ENCODE peak calls at places on chromosomes 13 and 19, in four cellular contexts. One of them, this sample, is unnamed.

GRCh38 chr13:24149306-24150032 is 11.1 kb upstream of the SPATA13 start:
- DNase-seq in mesenchymal stem cell: no peak
- DNase-seq in H1: no peak
- DNase-seq in H9: no peak
- DNase-seq in this sample: no peak

GRCh38 chr13:63305641-63306133 is 1890.0 kb upstream of the PCDH20 start:
- DNase-seq in mesenchymal stem cell: no peak
- DNase-seq in H1: no peak
- DNase-seq in H9: no peak
- DNase-seq in this sample: no peak

GRCh38 chr19:42344336-42344893 is 19.0 kb downstream of the MEGF8 start:
- DNase-seq in H9: no peak
- DNase-seq in H1: no peak
- DNase-seq in mesenchymal stem cell: no peak
- DNase-seq in this sample: no peak

GRCh38 chr19:41327076-41327475 is 17.1 kb downstream of the CCDC97 start:
- DNase-seq in H9: no peak
- DNase-seq in H1: no peak
- DNase-seq in mesenchymal stem cell: peak
- DNase-seq in this sample: no peak

GRCh38 chr19:19040417-19040816 is 7.0 kb downstream of the ARMC6 start:
- DNase-seq in H9: no peak
- DNase-seq in mesenchymal stem cell: peak
- DNase-seq in H1: no peak
- DNase-seq in this sample: no peak

GRCh38 chr13:29435125-29435911 is 160.2 kb downstream of the SLC7A1 start:
- DNase-seq in H9: no peak
- DNase-seq in H1: no peak
- DNase-seq in mesenchymal stem cell: peak
- DNase-seq in this sample: no peak

GRCh38 chr13:31310781-31311180 is 111.0 kb downstream of the B3GLCT start:
- DNase-seq in H9: no peak
- DNase-seq in mesenchymal stem cell: no peak
- DNase-seq in H1: no peak
- DNase-seq in this sample: no peak

GRCh38 chr13:100646030-100646673 is 28.4 kb downstream of the TMTC4 start:
- DNase-seq in H9: no peak
- DNase-seq in mesenchymal stem cell: peak
- DNase-seq in H1: no peak
- DNase-seq in this sample: no peak

GRCh38 chr13:63010072-63010658 is 1594.5 kb upstream of the PCDH20 start:
- DNase-seq in mesenchymal stem cell: no peak
- DNase-seq in H1: no peak
- DNase-seq in H9: no peak
- DNase-seq in this sample: no peak

GRCh38 chr13:103517066-103517767 is 451.0 kb upstream of the SLC10A2 start:
- DNase-seq in H9: no peak
- DNase-seq in H1: no peak
- DNase-seq in mesenchymal stem cell: no peak
- DNase-seq in this sample: no peak

GRCh38 chr19:55447421-55448174 is 4.5 kb upstream of the SHISA7 start:
- DNase-seq in H9: no peak
- DNase-seq in mesenchymal stem cell: peak
- DNase-seq in H1: no peak
- DNase-seq in this sample: no peak

GRCh38 chr19:18921593-18921992 is 2.1 kb downstream of the DDX49 start:
- DNase-seq in H1: no peak
- DNase-seq in mesenchymal stem cell: no peak
- DNase-seq in H9: no peak
- DNase-seq in this sample: no peak

GRCh38 chr13:52348081-52348480 is 57.9 kb downstream of the THSD1 start:
- DNase-seq in H1: no peak
- DNase-seq in H9: no peak
- DNase-seq in mesenchymal stem cell: peak
- DNase-seq in this sample: no peak

GRCh38 chr19:45924891-45925447 is 10.4 kb upstream of the NANOS2 start:
- DNase-seq in H9: no peak
- DNase-seq in H1: no peak
- DNase-seq in mesenchymal stem cell: no peak
- DNase-seq in this sample: no peak

GRCh38 chr19:14059093-14059480 is 2.8 kb downstream of the PALM3 start:
- DNase-seq in H9: peak
- DNase-seq in mesenchymal stem cell: no peak
- DNase-seq in H1: no peak
- DNase-seq in this sample: peak

GRCh38 chr13:30616927-30617314 is 799 bp upstream of the USPL1 start:
- DNase-seq in mesenchymal stem cell: peak
- DNase-seq in H1: peak
- DNase-seq in H9: no peak
- DNase-seq in this sample: no peak

GRCh38 chr19:5646703-5647102 is 23.8 kb downstream of the SAFB start:
- DNase-seq in H9: no peak
- DNase-seq in H1: no peak
- DNase-seq in mesenchymal stem cell: no peak
- DNase-seq in this sample: no peak

GRCh38 chr19:35202722-35203674 is 25.5 kb downstream of the FAM187B start:
- DNase-seq in H9: peak
- DNase-seq in H1: peak
- DNase-seq in mesenchymal stem cell: no peak
- DNase-seq in this sample: no peak

GRCh38 chr13:51328488-51328887 is 11.0 kb upstream of the SERPINE3 start:
- DNase-seq in mesenchymal stem cell: no peak
- DNase-seq in H9: peak
- DNase-seq in H1: peak
- DNase-seq in this sample: peak

GRCh38 chr19:35379992-35380391 is 9.1 kb downstream of the GPR42 start:
- DNase-seq in H9: no peak
- DNase-seq in H1: no peak
- DNase-seq in mesenchymal stem cell: peak
- DNase-seq in this sample: no peak

GRCh38 chr19:6750062-6750461 is 10.6 kb downstream of the TRIP10 start:
- DNase-seq in mesenchymal stem cell: no peak
- DNase-seq in H1: no peak
- DNase-seq in H9: no peak
- DNase-seq in this sample: no peak

GRCh38 chr13:97849305-97849704 is 104.2 kb upstream of the IPO5 start:
- DNase-seq in H1: no peak
- DNase-seq in H9: no peak
- DNase-seq in mesenchymal stem cell: peak
- DNase-seq in this sample: peak

GRCh38 chr19:54179921-54180452 is 7.0 kb upstream of the TMC4 start:
- DNase-seq in H1: peak
- DNase-seq in H9: peak
- DNase-seq in mesenchymal stem cell: peak
- DNase-seq in this sample: peak

GRCh38 chr13:94020833-94021232 is 458.6 kb downstream of the DCT start:
- DNase-seq in H1: no peak
- DNase-seq in mesenchymal stem cell: peak
- DNase-seq in H9: no peak
- DNase-seq in this sample: no peak

GRCh38 chr13:40974460-40975407 is 44.4 kb downstream of the ELF1 start:
- DNase-seq in H9: peak
- DNase-seq in mesenchymal stem cell: peak
- DNase-seq in H1: no peak
- DNase-seq in this sample: peak

GRCh38 chr19:40601061-40601973 is at the start of gene LTBP4:
- DNase-seq in H1: no peak
- DNase-seq in H9: peak
- DNase-seq in mesenchymal stem cell: peak
- DNase-seq in this sample: no peak

GRCh38 chr19:55189424-55189823 is 9.3 kb upstream of the SYT5 start:
- DNase-seq in H9: peak
- DNase-seq in H1: peak
- DNase-seq in mesenchymal stem cell: peak
- DNase-seq in this sample: no peak

GRCh38 chr13:114090476-114090875 is 41.9 kb downstream of the RASA3 start:
- DNase-seq in H1: no peak
- DNase-seq in H9: no peak
- DNase-seq in mesenchymal stem cell: no peak
- DNase-seq in this sample: no peak

GRCh38 chr19:49739933-49740332 is 23.2 kb downstream of the TSKS start:
- DNase-seq in H1: no peak
- DNase-seq in H9: no peak
- DNase-seq in mesenchymal stem cell: no peak
- DNase-seq in this sample: no peak

GRCh38 chr13:67278230-67278629 is 48.1 kb upstream of the PCDH9 start:
- DNase-seq in mesenchymal stem cell: no peak
- DNase-seq in H9: no peak
- DNase-seq in H1: no peak
- DNase-seq in this sample: no peak

GRCh38 chr13:112968380-112968909 is 569 bp upstream of the MCF2L start:
- DNase-seq in H1: no peak
- DNase-seq in H9: no peak
- DNase-seq in mesenchymal stem cell: no peak
- DNase-seq in this sample: no peak

GRCh38 chr13:80010286-80010831 is 330.6 kb downstream of the SPRY2 start:
- DNase-seq in H9: no peak
- DNase-seq in H1: no peak
- DNase-seq in mesenchymal stem cell: no peak
- DNase-seq in this sample: no peak

GRCh38 chr13:101661839-101662238 is 209.4 kb downstream of the ITGBL1 start:
- DNase-seq in H9: no peak
- DNase-seq in mesenchymal stem cell: no peak
- DNase-seq in H1: no peak
- DNase-seq in this sample: peak

GRCh38 chr13:21435710-21436151 is 23.4 kb downstream of the ZDHHC20 start:
- DNase-seq in H1: no peak
- DNase-seq in mesenchymal stem cell: peak
- DNase-seq in H9: no peak
- DNase-seq in this sample: no peak

GRCh38 chr13:110436276-110436675 is 125.2 kb downstream of the RAB20 start:
- DNase-seq in mesenchymal stem cell: no peak
- DNase-seq in H9: no peak
- DNase-seq in H1: no peak
- DNase-seq in this sample: no peak

GRCh38 chr13:39767791-39768564 is 112.5 kb downstream of the COG6 start:
- DNase-seq in H9: no peak
- DNase-seq in H1: no peak
- DNase-seq in mesenchymal stem cell: no peak
- DNase-seq in this sample: no peak
- H2BK12ac ChIP-seq in H9: no peak
- H2BK12ac ChIP-seq in H1: no peak
- H2BK12ac ChIP-seq in mesenchymal stem cell: no peak
- H2BK12ac ChIP-seq in this sample: no peak

GRCh38 chr13:42981853-42982252 is 10.2 kb downstream of the EPSTI1 start:
- DNase-seq in mesenchymal stem cell: no peak
- DNase-seq in H9: no peak
- DNase-seq in H1: no peak
- DNase-seq in this sample: no peak

GRCh38 chr13:42985312-42986175 is 6.5 kb downstream of the EPSTI1 start:
- DNase-seq in H1: no peak
- DNase-seq in H9: peak
- DNase-seq in mesenchymal stem cell: no peak
- DNase-seq in this sample: no peak

GRCh38 chr13:42990147-42990990 is 1.7 kb downstream of the EPSTI1 start:
- DNase-seq in H1: no peak
- DNase-seq in mesenchymal stem cell: peak
- DNase-seq in H9: no peak
- DNase-seq in this sample: no peak

GRCh38 chr13:42984691-42985090 is 7.3 kb downstream of the EPSTI1 start:
- DNase-seq in mesenchymal stem cell: no peak
- DNase-seq in H1: no peak
- DNase-seq in H9: no peak
- DNase-seq in this sample: no peak

GRCh38 chr13:42986176-42986574 is 5.9 kb downstream of the EPSTI1 start:
- DNase-seq in mesenchymal stem cell: no peak
- DNase-seq in H9: no peak
- DNase-seq in H1: no peak
- DNase-seq in this sample: no peak
- H2BK12ac ChIP-seq in mesenchymal stem cell: no peak
- H2BK12ac ChIP-seq in H9: no peak
- H2BK12ac ChIP-seq in H1: peak
- H2BK12ac ChIP-seq in this sample: no peak

GRCh38 chr19:52453324-52454094 is at the start of gene ZNF578:
- DNase-seq in H9: no peak
- DNase-seq in H1: peak
- DNase-seq in mesenchymal stem cell: peak
- DNase-seq in this sample: peak

DNA sequence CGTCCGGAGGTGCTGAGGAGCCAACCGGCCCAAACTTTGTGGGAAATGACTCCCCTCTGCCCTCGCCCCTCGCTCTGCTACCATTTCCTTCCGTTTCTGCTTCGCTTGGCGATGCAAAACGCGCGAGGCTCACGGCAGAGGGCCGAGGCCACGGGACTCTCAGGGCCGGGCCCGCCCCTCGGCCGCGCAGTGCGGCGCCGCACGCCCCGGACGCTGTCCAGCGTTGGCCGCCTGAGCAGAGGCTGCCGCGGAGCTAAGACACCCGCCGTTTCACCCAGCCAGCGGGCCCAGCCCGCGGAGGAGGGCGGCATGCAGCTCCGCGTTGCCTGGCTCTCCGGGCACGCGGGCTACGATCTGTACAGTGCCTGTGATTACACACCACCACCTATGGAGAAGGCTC is 2.1 kb upstream of the ZNF578 start:
- DNase-seq in H9: no peak
- DNase-seq in mesenchymal stem cell: no peak
- DNase-seq in H1: no peak
- DNase-seq in this sample: no peak
- H2BK12ac ChIP-seq in H9: no peak
- H2BK12ac ChIP-seq in mesenchymal stem cell: no peak
- H2BK12ac ChIP-seq in H1: no peak
- H2BK12ac ChIP-seq in this sample: no peak

GRCh38 chr13:42318570-42318969 is 46.6 kb downstream of the AKAP11 start:
- DNase-seq in mesenchymal stem cell: no peak
- DNase-seq in H9: no peak
- DNase-seq in H1: no peak
- DNase-seq in this sample: no peak
- H2BK12ac ChIP-seq in mesenchymal stem cell: no peak
- H2BK12ac ChIP-seq in H9: no peak
- H2BK12ac ChIP-seq in H1: no peak
- H2BK12ac ChIP-seq in this sample: no peak